ENCODE peak calls at places on chromosomes 2 and 18, in four cellular contexts. W is coronary artery, T is H9, K is SK-N-SH. G is an unnamed sample.

GRCh38 chr2:170456914-170457313 is 258.2 kb upstream of the SP5 start:
- DNase-seq in W (no peak), T (no peak), K (no peak), G (no peak)

GRCh38 chr2:110993557-110994231 is 127.0 kb upstream of the BCL2L11 start:
- DNase-seq in W (no peak), T (no peak), K (no peak), G (no peak)

GRCh38 chr18:1232867-1233266 is 328.2 kb downstream of the ADCYAP1 start:
- DNase-seq in W (no peak), T (no peak), K (no peak), G (no peak)

GRCh38 chr2:19899853-19900525 is 1.8 kb downstream of the TTC32 start:
- DNase-seq in W (no peak), T (no peak), K (no peak), G (no peak)

GRCh38 chr2:233247744-233248143 is 3.7 kb upstream of the ATG16L1 start:
- DNase-seq in W (no peak), T (no peak), K (no peak), G (no peak)

GRCh38 chr2:231227309-231228162 is 29.1 kb downstream of the ARMC9 start:
- DNase-seq in W (no peak), T (peak), K (peak), G (peak)

GRCh38 chr2:68765739-68766377 is 31.2 kb downstream of the ARHGAP25 start:
- DNase-seq in W (no peak), T (no peak), K (no peak), G (no peak)

GRCh38 chr2:217466799-217467198 is 536.0 kb downstream of the TNS1 start:
- DNase-seq in W (no peak), T (no peak), K (no peak), G (no peak)

GRCh38 chr2:196479350-196479749 is 160.2 kb upstream of the CCDC150 start:
- DNase-seq in W (no peak), T (no peak), K (no peak), G (no peak)

GRCh38 chr2:60152226-60152833 is 401.1 kb downstream of the BCL11A start:
- DNase-seq in W (no peak), T (no peak), K (no peak), G (no peak)

GRCh38 chr2:33505966-33506365 is 29.5 kb downstream of the RASGRP3 start:
- DNase-seq in W (no peak), T (no peak), K (no peak), G (no peak)

GRCh38 chr18:44700652-44701051 is 20.0 kb downstream of the SETBP1 start:
- DNase-seq in W (no peak), T (no peak), K (no peak), G (no peak)

GRCh38 chr18:65279668-65280305 is 471.0 kb upstream of the CDH7 start:
- DNase-seq in W (no peak), T (no peak), K (no peak), G (no peak)

GRCh38 chr2:195601361-195601760 is 55.7 kb upstream of the SLC39A10 start:
- DNase-seq in W (no peak), T (no peak), K (no peak), G (no peak)

GRCh38 chr2:21694536-21694935 is 570.8 kb downstream of the TDRD15 start:
- DNase-seq in W (no peak), T (no peak), K (no peak), G (no peak)

GRCh38 chr2:127415593-127416485 is 2.4 kb upstream of the PROC start:
- DNase-seq in W (peak), T (peak), K (peak), G (peak)

GRCh38 chr18:67359868-67360838 is 156.4 kb downstream of the DSEL start:
- DNase-seq in W (peak), T (no peak), K (peak), G (no peak)

GRCh38 chr2:234502285-234502918 is 5.5 kb upstream of the ARL4C start:
- DNase-seq in W (no peak), T (no peak), K (no peak), G (no peak)

GRCh38 chr18:22253156-22253555 is 83.8 kb downstream of the GATA6 start:
- DNase-seq in W (no peak), T (no peak), K (no peak), G (no peak)
- H3K27ac ChIP-seq in W (peak), T (no peak), K (no peak), G (no peak)

GRCh38 chr2:164826293-164827243 is 15.1 kb downstream of the COBLL1 start:
- DNase-seq in W (peak), T (no peak), K (peak), G (no peak)
- H3K27ac ChIP-seq in W (peak), T (no peak), K (peak), G (no peak)

DNA sequence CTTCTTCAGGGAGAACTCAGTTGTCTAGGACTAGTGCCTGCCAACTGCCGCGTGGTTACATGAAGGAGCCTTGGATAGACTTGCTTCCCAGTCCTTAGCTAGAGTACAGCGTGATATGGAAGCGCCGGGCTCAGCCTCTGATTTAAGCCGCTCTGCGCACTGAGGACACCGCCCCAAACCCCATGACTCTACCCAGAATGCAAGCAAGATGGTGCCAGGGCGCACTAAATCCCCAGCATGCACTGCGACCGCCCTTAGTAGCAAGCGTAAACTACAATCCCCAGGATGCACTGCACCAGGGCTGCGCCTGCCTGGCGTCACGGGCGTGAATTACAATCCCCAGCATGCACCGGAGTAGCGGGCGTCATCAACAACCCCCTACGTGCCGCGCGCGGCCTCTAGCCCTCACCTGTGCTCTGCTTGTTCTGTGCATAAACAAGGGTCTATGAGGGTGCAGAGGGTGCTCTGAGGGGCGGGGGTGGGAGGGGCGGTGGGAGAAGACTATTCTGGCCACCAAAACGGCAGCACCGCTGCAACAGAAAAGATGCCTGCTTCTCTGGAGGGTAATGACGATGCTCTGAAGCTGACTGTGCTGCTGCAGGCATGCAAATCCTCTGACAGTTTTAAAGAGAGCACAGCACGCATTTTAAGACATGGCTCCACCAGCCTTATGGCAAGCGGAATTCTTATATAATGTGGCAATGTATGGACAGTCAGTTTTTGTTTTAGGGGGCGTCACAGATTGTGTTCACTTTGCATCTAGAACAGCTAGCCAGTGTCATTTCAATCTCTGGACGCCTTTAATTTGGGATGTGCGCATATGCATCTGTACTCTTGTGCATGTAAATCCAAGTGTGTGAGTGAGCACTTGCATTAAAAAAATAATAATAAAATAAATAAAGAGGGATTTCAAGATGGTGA is 282.5 kb upstream of the MYT1L start:
- DNase-seq in W (peak), T (peak), K (peak), G (peak)
- H3K27ac ChIP-seq in W (peak), T (no peak), K (no peak), G (peak)

GRCh38 chr2:98804736-98805135 is 73.8 kb upstream of the MGAT4A start:
- DNase-seq in W (peak), T (no peak), K (no peak), G (no peak)

GRCh38 chr2:98808546-98808945 is 77.6 kb upstream of the MGAT4A start:
- DNase-seq in W (peak), T (no peak), K (no peak), G (no peak)

GRCh38 chr2:98805412-98806265 is 74.7 kb upstream of the MGAT4A start:
- DNase-seq in W (peak), T (no peak), K (peak), G (peak)

GRCh38 chr2:98807221-98807620 is 76.3 kb upstream of the MGAT4A start:
- DNase-seq in W (no peak), T (no peak), K (no peak), G (no peak)

GRCh38 chr2:98806266-98806697 is 75.3 kb upstream of the MGAT4A start:
- DNase-seq in W (peak), T (no peak), K (peak), G (no peak)
- H3K27ac ChIP-seq in W (peak), T (no peak), K (no peak), G (no peak)

GRCh38 chr2:72001937-72002690 is 145.5 kb downstream of the CYP26B1 start:
- DNase-seq in W (no peak), T (no peak), K (peak), G (peak)
- H3K27ac ChIP-seq in W (no peak), T (no peak), K (no peak), G (no peak)

DNA sequence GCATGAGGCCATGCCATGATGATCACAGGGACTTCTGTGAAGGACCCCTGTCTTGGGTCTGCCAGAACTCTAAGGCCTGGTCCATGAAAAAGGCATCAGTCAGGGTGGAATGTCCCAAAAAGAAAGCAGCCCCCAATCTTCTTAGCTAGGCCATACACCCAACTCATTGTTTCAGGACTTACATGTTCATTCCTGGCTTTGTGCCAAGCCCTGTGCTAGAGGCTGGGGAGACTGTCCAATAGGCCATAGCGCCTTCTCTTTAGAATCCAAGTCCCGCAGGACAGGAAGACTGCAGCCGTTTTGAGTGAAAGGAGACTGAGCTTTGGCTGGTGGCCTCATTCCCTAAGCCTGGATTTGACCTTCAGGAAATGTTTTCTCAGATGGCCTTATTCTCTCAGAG is 247.3 kb downstream of the PRKCE start:
- DNase-seq in W (no peak), T (no peak), K (no peak), G (no peak)
- H3K27ac ChIP-seq in W (no peak), T (no peak), K (no peak), G (no peak)